ENCODE peak calls at places on chromosomes 1 and 21, in five cellular contexts. W, J, U, S and Q are unnamed samples.
A peak's percentile ranks its signal among the peaks of the same experiment; 100 is the strongest.

GRCh38 chr1:228291906-228292608 is 84.2 kb downstream of the OBSCN start:
- DNase-seq in S (peak; percentile 6), W (no peak), J (no peak), U (no peak), Q (no peak)

GRCh38 chr1:221776495-221777413 is 34.9 kb upstream of the DUSP10 start:
- DNase-seq in S (no peak), J (no peak), W (no peak), U (peak; percentile 71), Q (no peak)

GRCh38 chr1:54995835-54996234 is 2.9 kb upstream of the BSND start:
- DNase-seq in J (no peak), U (no peak), W (no peak), S (no peak), Q (no peak)

GRCh38 chr1:92747735-92748134 is 37.2 kb downstream of the EVI5 start:
- DNase-seq in U (no peak), W (no peak), S (peak; percentile 54), J (no peak), Q (no peak)

GRCh38 chr21:28805885-28806284 is 186.8 kb downstream of the LTN1 start:
- DNase-seq in U (no peak), S (peak; percentile 86), W (no peak), J (no peak), Q (no peak)

GRCh38 chr1:3211582-3211981 is 142.6 kb downstream of the PRDM16 start:
- DNase-seq in W (no peak), S (no peak), J (no peak), U (no peak), Q (no peak)

GRCh38 chr1:161791889-161792655 is 26.0 kb downstream of the ATF6 start:
- DNase-seq in W (no peak), U (no peak), S (peak; percentile 30), J (no peak), Q (no peak)

GRCh38 chr1:147673401-147673800 is 3.1 kb upstream of the ACP6 start:
- DNase-seq in J (no peak), U (no peak), W (no peak), S (peak; percentile 28), Q (no peak)

GRCh38 chr1:186741640-186742039 is 61.4 kb upstream of the PTGS2 start:
- DNase-seq in S (no peak), W (no peak), J (no peak), U (no peak), Q (no peak)

GRCh38 chr1:240031009-240031408 is 60.7 kb upstream of the FMN2 start:
- DNase-seq in S (peak; percentile 98), W (no peak), J (no peak), U (no peak), Q (no peak)

GRCh38 chr1:98651116-98651625 is 10.3 kb upstream of the SNX7 start:
- DNase-seq in W (no peak), S (no peak), U (no peak), J (no peak), Q (no peak)

GRCh38 chr1:184621262-184621661 is 133.4 kb downstream of the EDEM3 start:
- DNase-seq in J (no peak), W (no peak), S (peak; percentile 62), U (no peak), Q (no peak)

GRCh38 chr1:168202941-168203654 is 22.7 kb upstream of the SFT2D2 start:
- DNase-seq in J (peak; percentile 61), S (peak; percentile 98), U (no peak), W (no peak), Q (no peak)

GRCh38 chr1:198494658-198495103 is 45.8 kb downstream of the ATP6V1G3 start:
- DNase-seq in W (no peak), J (no peak), U (no peak), S (no peak), Q (no peak)

GRCh38 chr21:45539046-45539795 is 3.0 kb downstream of the SLC19A1 start:
- DNase-seq in S (no peak), W (no peak), U (no peak), J (no peak), Q (no peak)

GRCh38 chr1:118973536-118974160 is 14.5 kb downstream of the TBX15 start:
- DNase-seq in J (no peak), W (no peak), U (no peak), S (peak; percentile 91), Q (no peak)

GRCh38 chr1:18481921-18482701 is 1.4 kb downstream of the KLHDC7A start:
- DNase-seq in S (no peak), J (no peak), U (peak; percentile 58), W (peak; percentile 37), Q (no peak)

GRCh38 chr1:235998812-235999211 is 66.1 kb downstream of the NID1 start:
- DNase-seq in J (no peak), S (peak; percentile 48), W (no peak), U (peak; percentile 23), Q (peak; percentile 23)

GRCh38 chr21:34935868-34936267 is 113.2 kb downstream of the RUNX1 start:
- DNase-seq in J (no peak), S (no peak), U (no peak), W (no peak), Q (no peak)

GRCh38 chr1:26537951-26538352 is 8.4 kb downstream of the RPS6KA1 start:
- DNase-seq in U (peak; percentile 61), W (no peak), J (no peak), S (peak; percentile 9), Q (no peak)

GRCh38 chr1:110282395-110282794 is 56.8 kb upstream of the RBM15 start:
- DNase-seq in W (no peak), U (no peak), J (no peak), S (no peak), Q (no peak)

GRCh38 chr21:36564647-36565046 is 84.7 kb upstream of the CLDN14 start:
- DNase-seq in J (no peak), W (no peak), S (no peak), U (no peak), Q (no peak)

GRCh38 chr1:36269408-36269838 is 36.7 kb upstream of the SH3D21 start:
- DNase-seq in J (peak; percentile 26), U (no peak), W (no peak), S (peak; percentile 40), Q (no peak)

GRCh38 chr1:160548960-160549664 is 26.1 kb upstream of the SLAMF6 start:
- DNase-seq in S (no peak), J (no peak), U (no peak), W (no peak), Q (peak; percentile 29)

GRCh38 chr1:21607549-21608529 is 61.3 kb downstream of the RAP1GAP start:
- DNase-seq in W (no peak), U (peak; percentile 95), S (peak; percentile 36), J (peak; percentile 99), Q (peak; percentile 45)

GRCh38 chr1:216945506-216946080 is 222.4 kb upstream of the ESRRG start:
- DNase-seq in S (no peak), U (no peak), J (no peak), W (no peak), Q (no peak)

GRCh38 chr1:100422065-100422464 is 69.8 kb downstream of the CDC14A start:
- DNase-seq in S (no peak), J (no peak), U (no peak), W (no peak), Q (no peak)

GRCh38 chr1:40314721-40315238 is 2.3 kb downstream of the COL9A2 start:
- DNase-seq in W (no peak), U (no peak), J (no peak), S (no peak), Q (no peak)

GRCh38 chr1:100353988-100354387 is 1.7 kb downstream of the CDC14A start:
- DNase-seq in S (peak; percentile 68), W (no peak), U (no peak), J (peak; percentile 45), Q (no peak)